ENCODE peak calls at places on chromosomes 13 and 19, in seven cellular contexts. V is left ventricle myocardium inferior, T is heart right ventricle, R is HL-60, U is fibroblast of pulmonary artery, S is breast epithelium, F is cardiac fibroblast. W is an unnamed sample.

GRCh38 chr13:46113596-46113995 is 8.8 kb upstream of the CPB2 start:
- DNase-seq in R (no peak), S (no peak), U (peak), F (peak), V (no peak), T (no peak), W (no peak)

GRCh38 chr19:27654266-27654990 is 1558.5 kb downstream of the UQCRFS1 start:
- DNase-seq in V (no peak), U (no peak), S (no peak), F (no peak), R (no peak), T (no peak), W (no peak)

GRCh38 chr19:19627716-19628498 is at the start of gene LPAR2:
- DNase-seq in F (no peak), R (no peak), U (no peak), V (no peak), S (peak), T (no peak), W (peak)

GRCh38 chr13:36421447-36421846 is 10.8 kb upstream of the CCNA1 start:
- DNase-seq in R (peak), V (no peak), S (no peak), F (peak), T (no peak), U (peak), W (no peak)

GRCh38 chr13:39422845-39423565 is 180.0 kb downstream of the LHFPL6 start:
- DNase-seq in S (no peak), U (peak), V (no peak), T (no peak), F (peak), R (no peak), W (no peak)

GRCh38 chr19:54172764-54173699 is at the start of gene TMC4:
- DNase-seq in U (no peak), F (no peak), V (no peak), R (no peak), T (no peak), S (peak), W (no peak)

GRCh38 chr13:73754727-73755292 is 379.4 kb downstream of the KLF12 start:
- DNase-seq in F (peak), S (no peak), R (peak), U (peak), V (no peak), T (no peak), W (peak)

GRCh38 chr19:50531171-50531612 is 17.5 kb upstream of the ASPDH start:
- DNase-seq in F (no peak), S (no peak), R (no peak), V (no peak), T (no peak), U (no peak), W (no peak)

GRCh38 chr13:100566543-100566942 is 22.0 kb downstream of the GGACT start:
- DNase-seq in F (peak), V (no peak), U (no peak), S (no peak), T (no peak), R (no peak), W (no peak)

GRCh38 chr13:30504081-30504480 is 38.3 kb upstream of the HMGB1 start:
- DNase-seq in F (peak), S (no peak), V (no peak), U (peak), R (peak), T (no peak), W (peak)

DNA sequence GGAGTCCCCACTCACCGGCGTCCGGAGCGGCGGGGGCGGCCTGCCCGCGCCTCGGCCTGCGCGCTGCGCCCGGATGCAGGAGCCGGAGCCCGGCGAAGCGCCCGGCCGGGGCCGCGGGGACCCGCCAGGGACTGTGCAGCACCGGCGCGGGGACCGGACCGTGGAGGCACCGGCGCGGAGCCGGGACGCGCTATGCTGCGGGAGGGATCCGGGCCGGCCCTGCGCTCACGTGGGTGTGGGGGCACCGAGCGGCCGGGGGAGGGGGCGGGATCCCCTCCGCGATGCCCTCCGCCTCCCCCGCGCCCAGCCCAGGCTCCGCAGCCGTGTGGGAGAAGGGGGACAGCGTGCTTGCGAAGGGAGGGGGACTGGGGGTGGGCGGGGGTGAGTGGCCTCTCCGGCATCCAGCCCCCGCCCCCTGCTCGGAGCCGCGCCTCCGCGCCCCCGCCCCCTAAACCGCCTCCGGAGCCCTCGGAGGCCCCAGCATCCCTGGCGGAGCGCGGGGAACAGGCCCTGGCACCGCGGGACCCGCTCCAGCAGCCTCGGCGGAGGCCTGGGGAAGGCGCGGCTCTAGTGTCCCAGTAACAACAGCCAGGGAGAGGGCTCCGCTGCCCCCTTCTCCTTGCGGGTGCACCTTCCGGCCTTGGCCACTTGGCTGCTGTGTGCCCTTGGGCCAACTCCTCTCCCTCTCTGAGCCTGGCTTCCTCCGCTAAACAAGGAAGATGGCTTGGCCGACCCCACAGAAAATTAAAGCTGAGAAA is at the start of gene SLC1A6:
- DNase-seq in V (no peak), F (no peak), T (no peak), U (no peak), R (no peak), S (no peak), W (no peak)
- H3K4me3 ChIP-seq in V (peak), F (no peak), T (no peak), U (no peak), R (no peak), S (peak), W (no peak)

DNA sequence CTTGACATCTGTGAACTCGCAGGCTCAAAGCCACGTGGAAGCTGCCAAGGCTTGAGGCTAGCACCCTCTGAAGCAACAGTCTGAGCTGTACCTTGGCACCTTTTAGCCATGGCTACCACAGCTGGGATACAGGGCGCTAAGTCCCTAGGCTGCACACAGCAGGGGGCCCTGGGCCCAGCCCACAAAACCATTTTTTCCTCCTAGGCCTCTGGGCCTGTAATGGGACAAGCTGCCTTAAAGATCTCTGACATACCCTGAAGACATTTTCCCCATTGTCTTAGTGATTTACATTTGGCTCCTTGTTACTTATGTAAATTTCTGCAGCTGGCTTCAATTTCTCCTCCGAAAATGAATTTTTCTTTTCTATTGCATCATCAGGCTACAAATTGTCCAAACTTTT is 455.9 kb downstream of the TDRD3 start:
- DNase-seq in U (no peak), V (no peak), R (no peak), S (no peak), F (no peak), T (no peak), W (no peak)
- TF ChIP-seq CTCF in U (no peak), V (no peak), R (no peak), S (no peak), F (no peak), T (no peak), W (no peak)

GRCh38 chr19:11931513-11931912 is 6.6 kb downstream of the ZNF700 start:
- DNase-seq in T (no peak), V (no peak), U (no peak), S (no peak), F (no peak), R (no peak), W (no peak)

GRCh38 chr19:11924886-11925583 is at the start of gene ZNF700:
- DNase-seq in V (peak), U (peak), R (peak), F (peak), T (peak), S (peak), W (peak)

GRCh38 chr19:11921852-11922495 is 2.9 kb upstream of the ZNF700 start:
- DNase-seq in F (no peak), U (peak), R (no peak), S (no peak), V (no peak), T (no peak), W (no peak)

GRCh38 chr19:11931051-11931450 is 6.1 kb downstream of the ZNF700 start:
- DNase-seq in U (no peak), V (no peak), S (no peak), T (no peak), F (peak), R (no peak), W (no peak)

DNA sequence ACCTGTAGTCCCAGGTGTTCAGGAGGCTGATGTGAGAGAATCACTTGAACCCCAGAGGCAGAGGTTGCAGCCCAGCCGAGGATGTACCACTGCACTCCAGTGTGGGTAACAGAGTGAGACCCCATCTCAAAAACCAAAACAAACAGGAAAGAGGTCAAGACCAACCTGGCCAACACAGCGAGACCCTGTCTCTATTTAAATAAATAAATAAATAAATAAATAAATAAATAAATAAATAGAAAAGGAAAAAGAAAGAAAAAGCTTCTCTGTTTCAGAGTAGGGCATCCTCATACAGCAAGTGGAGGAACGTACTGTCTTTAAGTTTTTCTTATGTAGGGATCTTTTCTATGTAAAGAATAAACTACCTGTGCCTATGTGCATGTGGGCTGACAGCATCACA is 2.3 kb downstream of the ZNF700 start:
- DNase-seq in T (no peak), S (no peak), U (no peak), R (no peak), V (no peak), F (no peak), W (no peak)
- H3K4me3 ChIP-seq in T (no peak), S (no peak), U (no peak), R (no peak), V (no peak), F (no peak), W (no peak)

DNA sequence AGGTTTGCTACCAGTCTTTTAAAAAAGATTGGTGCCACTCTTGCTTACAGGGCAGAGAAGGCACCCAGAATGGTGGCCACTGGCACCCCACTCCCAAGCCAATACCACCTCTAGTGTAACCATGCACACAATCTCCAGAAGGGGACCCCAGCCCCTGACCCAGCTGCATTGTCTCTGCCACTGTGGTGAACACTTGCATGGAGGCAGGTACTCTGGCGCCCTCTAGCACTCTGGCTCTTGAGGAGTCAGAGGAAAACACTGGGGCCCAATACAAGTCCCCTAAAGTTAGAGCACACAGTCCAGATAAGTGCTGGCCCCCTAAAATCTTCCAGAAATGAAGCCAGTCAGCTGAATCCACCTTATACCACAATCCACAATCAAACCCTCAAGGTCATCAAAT is 6.0 kb downstream of the ERVV-1 start:
- DNase-seq in R (peak), F (peak), U (peak), S (no peak), T (no peak), V (no peak), W (no peak)
- TF ChIP-seq CTCF in R (no peak), F (peak), U (peak), S (no peak), T (no peak), V (no peak), W (no peak)

GRCh38 chr19:7915250-7916136 is 863 bp downstream of the TGFBR3L start:
- DNase-seq in F (no peak), S (no peak), V (no peak), T (no peak), R (no peak), U (no peak), W (no peak)

GRCh38 chr19:7917292-7918061 is 2.7 kb upstream of the SNAPC2 start:
- DNase-seq in V (no peak), T (peak), U (peak), R (peak), S (no peak), F (peak), W (peak)

GRCh38 chr19:7914598-7915045 is at the start of gene TGFBR3L:
- DNase-seq in R (no peak), V (no peak), U (no peak), S (no peak), F (no peak), T (no peak), W (no peak)

GRCh38 chr19:7916908-7917291 is 2.3 kb downstream of the TGFBR3L start:
- DNase-seq in U (no peak), S (no peak), R (no peak), F (no peak), T (no peak), V (no peak), W (no peak)

GRCh38 chr19:7916137-7916907 is 1.7 kb downstream of the TGFBR3L start:
- DNase-seq in R (peak), S (no peak), T (no peak), F (peak), U (no peak), V (no peak), W (peak)
- H3K4me3 ChIP-seq in R (peak), S (peak), T (no peak), F (peak), U (peak), V (peak), W (peak)

GRCh38 chr19:15463865-15464371 is 426 bp downstream of the RASAL3 start:
- DNase-seq in V (no peak), F (no peak), T (no peak), R (peak), U (no peak), S (no peak), W (peak)
- TF ChIP-seq CTCF in V (no peak), F (no peak), T (no peak), R (no peak), U (no peak), S (no peak), W (peak)

GRCh38 chr13:102596147-102597028 is at the start of gene TPP2:
- DNase-seq in V (peak), F (peak), R (peak), T (peak), S (peak), U (peak), W (peak)
- H3K4me3 ChIP-seq in V (peak), F (peak), R (peak), T (peak), S (peak), U (peak), W (peak)

DNA sequence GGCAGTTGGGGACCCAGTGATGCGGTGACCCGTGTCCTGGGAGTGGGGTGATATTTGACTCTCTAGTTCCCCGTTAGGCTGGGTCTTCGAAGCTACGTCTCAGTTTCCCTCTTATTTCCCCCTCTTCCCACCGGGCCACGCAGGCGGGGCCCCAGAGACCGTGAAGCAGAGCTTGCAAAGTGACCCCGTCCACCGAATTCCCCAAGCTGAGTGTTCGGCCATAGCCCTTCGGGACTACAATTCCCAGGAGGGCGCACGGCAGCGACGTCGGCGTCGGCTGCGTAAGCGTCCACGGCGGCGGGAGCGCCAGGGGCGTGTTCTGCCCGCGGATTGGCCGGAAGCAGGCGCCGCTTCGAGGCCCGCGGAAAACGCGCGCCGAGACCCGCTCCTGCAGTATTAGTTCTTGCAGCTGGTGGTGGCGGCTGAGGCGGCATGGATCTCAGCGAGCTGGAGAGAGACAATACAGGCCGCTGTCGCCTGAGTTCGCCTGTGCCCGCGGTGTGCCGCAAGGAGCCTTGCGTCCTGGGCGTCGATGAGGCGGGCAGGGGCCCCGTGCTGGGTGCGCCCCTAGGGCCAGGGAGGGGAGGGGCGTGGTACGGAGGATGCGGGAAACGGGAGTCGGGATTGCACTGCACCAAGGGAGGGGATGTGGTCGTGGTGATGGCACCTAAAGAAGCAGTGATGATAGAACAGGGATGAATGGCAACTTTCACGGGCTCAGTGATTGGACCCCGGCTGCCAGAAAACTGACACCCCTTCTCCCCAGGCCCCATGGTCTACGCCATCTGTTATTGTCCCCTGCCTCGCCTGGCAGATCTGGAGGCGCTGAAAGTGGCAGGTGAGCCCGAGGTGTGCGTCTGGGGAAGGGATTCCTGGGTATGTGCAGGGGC is at the start of gene RNASEH2A:
- DNase-seq in R (peak), U (peak), S (peak), V (peak), T (peak), F (peak), W (peak)
- TF ChIP-seq CTCF in R (no peak), U (no peak), S (no peak), V (peak), T (no peak), F (no peak), W (peak)

GRCh38 chr19:8611391-8611883 is 922 bp upstream of the ADAMTS10 start:
- DNase-seq in S (no peak), U (no peak), F (no peak), R (no peak), T (peak), V (no peak), W (no peak)

GRCh38 chr19:8609210-8610040 is 1.1 kb downstream of the ADAMTS10 start:
- DNase-seq in R (peak), U (peak), T (peak), V (peak), S (no peak), F (peak), W (no peak)

GRCh38 chr19:8611890-8612806 is 1.6 kb upstream of the ADAMTS10 start:
- DNase-seq in T (peak), F (peak), R (no peak), S (no peak), U (peak), V (peak), W (no peak)

GRCh38 chr19:8610041-8610927 is at the start of gene ADAMTS10:
- DNase-seq in R (peak), F (peak), U (peak), T (peak), S (no peak), V (peak), W (no peak)

DNA sequence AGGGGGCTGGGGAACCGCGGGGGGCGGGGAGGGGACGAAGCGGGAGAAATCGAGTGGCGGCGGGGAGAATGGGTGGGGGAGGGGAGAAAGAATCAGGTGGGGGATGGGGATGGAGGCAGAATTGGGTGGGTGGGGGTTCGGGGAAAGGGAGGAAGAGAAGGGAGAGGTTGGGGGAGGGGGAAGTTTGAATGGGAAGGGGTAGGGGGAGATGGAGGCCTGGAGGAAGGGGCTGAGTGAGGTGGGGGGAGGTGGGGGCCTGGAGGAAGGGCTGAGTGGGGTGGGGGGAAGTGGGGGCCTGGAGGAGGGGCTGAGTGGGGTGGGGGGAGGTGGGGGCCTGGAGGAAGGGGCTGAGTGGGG is 391 bp upstream of the ADAMTS10 start:
- DNase-seq in U (no peak), S (no peak), T (no peak), F (no peak), V (no peak), R (no peak), W (no peak)
- H3K4me3 ChIP-seq in U (no peak), S (peak), T (no peak), F (no peak), V (peak), R (no peak), W (no peak)

W was measured in GM12865.